ENCODE peak calls at places on chromosomes 13 and 19, in five cellular contexts. L is foreskin fibroblast, I is thoracic aorta, B is Calu3, Y is brain microvascular endothelial cell. C is an unnamed sample.

GRCh38 chr13:28077231-28077630 is 23.1 kb downstream of the FLT3 start:
- DNase-seq in L (no peak), I (no peak), B (no peak), Y (no peak), C (no peak)

GRCh38 chr13:114025432-114026127 is 51.7 kb upstream of the C13orf46 start:
- DNase-seq in L (peak; percentile 63), I (no peak), B (no peak), Y (peak; percentile 61), C (no peak)

GRCh38 chr13:47890146-47890814 is 110.8 kb downstream of the SUCLA2 start:
- DNase-seq in L (no peak), I (no peak), B (no peak), Y (no peak), C (no peak)

GRCh38 chr13:52851153-52851962 is 2.9 kb upstream of the PCDH8 start:
- DNase-seq in L (peak; percentile 12), I (no peak), B (peak; percentile 28), Y (no peak), C (no peak)

GRCh38 chr13:29454931-29455481 is 140.5 kb downstream of the SLC7A1 start:
- DNase-seq in L (no peak), I (no peak), B (peak; percentile 3), Y (no peak), C (peak; percentile 2)

GRCh38 chr13:51803422-51804294 is at the start of gene DHRS12:
- DNase-seq in L (peak; percentile 68), I (peak; percentile 64), B (peak; percentile 80), Y (peak; percentile 61), C (peak; percentile 55)

GRCh38 chr13:49308977-49309408 is 61.3 kb downstream of the CDADC1 start:
- DNase-seq in L (no peak), I (no peak), B (no peak), Y (peak; percentile 34), C (no peak)

GRCh38 chr13:21957833-21958232 is 287.0 kb downstream of the FGF9 start:
- DNase-seq in L (no peak), I (no peak), B (no peak), Y (no peak), C (no peak)

GRCh38 chr19:41218615-41219507 is at the start of gene AXL:
- DNase-seq in L (peak; percentile 91), I (peak; percentile 75), B (peak; percentile 68), Y (peak; percentile 83), C (peak; percentile 79)

GRCh38 chr13:113159701-113160100 is 1.3 kb downstream of the PROZ start:
- DNase-seq in L (no peak), I (no peak), B (no peak), Y (no peak), C (no peak)

GRCh38 chr19:15769586-15769985 is 17.9 kb upstream of the OR10H5 start:
- DNase-seq in L (no peak), I (no peak), B (no peak), Y (no peak), C (no peak)

GRCh38 chr13:98406475-98406874 is 170.4 kb downstream of the STK24 start:
- DNase-seq in L (no peak), I (no peak), B (no peak), Y (no peak), C (no peak)

GRCh38 chr19:57245959-57246358 is 5.5 kb downstream of the ZNF805 start:
- DNase-seq in L (no peak), I (no peak), B (no peak), Y (no peak), C (no peak)

GRCh38 chr13:46721054-46721453 is 75.9 kb downstream of the ESD start:
- DNase-seq in L (peak; percentile 33), I (no peak), B (peak; percentile 14), Y (peak; percentile 56), C (peak; percentile 36)

GRCh38 chr19:1736916-1737315 is 16.4 kb upstream of the ONECUT3 start:
- DNase-seq in L (no peak), I (no peak), B (no peak), Y (no peak), C (no peak)

GRCh38 chr19:6216996-6217751 is 62.6 kb downstream of the MLLT1 start:
- DNase-seq in L (no peak), I (no peak), B (no peak), Y (peak; percentile 22), C (no peak)

GRCh38 chr13:29509999-29510586 is 85.4 kb downstream of the SLC7A1 start:
- DNase-seq in L (no peak), I (no peak), B (no peak), Y (peak; percentile 58), C (peak; percentile 43)

GRCh38 chr19:55441692-55442321 is 1.3 kb downstream of the SHISA7 start:
- DNase-seq in L (no peak), I (no peak), B (peak; percentile 44), Y (no peak), C (no peak)

GRCh38 chr19:11418518-11419506 is at the start of gene RGL3:
- DNase-seq in L (no peak), I (no peak), B (peak; percentile 58), Y (no peak), C (no peak)
- TF ChIP-seq CTCF in L (no peak), I (no peak), B (no peak), Y (no peak), C (no peak)

GRCh38 chr19:49817964-49818690 is at the start of gene MED25:
- DNase-seq in L (peak; percentile 77), I (peak; percentile 36), B (peak; percentile 91), Y (peak; percentile 60), C (peak; percentile 75)
- TF ChIP-seq CTCF in L (no peak), I (peak; percentile 82), B (no peak), Y (no peak), C (peak; percentile 40)

GRCh38 chr19:9953802-9954542 is 17.7 kb upstream of the OLFM2 start:
- DNase-seq in L (no peak), I (no peak), B (no peak), Y (no peak), C (no peak)

GRCh38 chr19:9961103-9961502 is 24.8 kb upstream of the OLFM2 start:
- DNase-seq in L (no peak), I (no peak), B (no peak), Y (no peak), C (no peak)

GRCh38 chr19:9962623-9963290 is 26.4 kb upstream of the OLFM2 start:
- DNase-seq in L (no peak), I (no peak), B (no peak), Y (no peak), C (no peak)

GRCh38 chr19:9956956-9957355 is 20.6 kb upstream of the OLFM2 start:
- DNase-seq in L (no peak), I (no peak), B (no peak), Y (no peak), C (peak; percentile 48)

GRCh38 chr19:9958451-9958850 is 22.1 kb upstream of the OLFM2 start:
- DNase-seq in L (peak; percentile 81), I (no peak), B (no peak), Y (peak; percentile 82), C (peak; percentile 97)
- TF ChIP-seq CTCF in L (no peak), I (no peak), B (no peak), Y (no peak), C (no peak)

GRCh38 chr19:19732579-19733501 is at the start of gene ZNF14:
- DNase-seq in L (peak; percentile 88), I (peak; percentile 79), B (peak; percentile 85), Y (peak; percentile 94), C (peak; percentile 89)
- TF ChIP-seq CTCF in L (peak; percentile 21), I (no peak), B (no peak), Y (peak; percentile 34), C (peak; percentile 41)

GRCh38 chr13:94816256-94816655 is 103.9 kb upstream of the SOX21 start:
- DNase-seq in L (no peak), I (no peak), B (no peak), Y (no peak), C (no peak)

GRCh38 chr13:94813920-94814500 is 101.7 kb upstream of the SOX21 start:
- DNase-seq in L (no peak), I (no peak), B (no peak), Y (no peak), C (no peak)

GRCh38 chr13:94811753-94812152 is 99.4 kb upstream of the SOX21 start:
- DNase-seq in L (no peak), I (no peak), B (no peak), Y (no peak), C (no peak)
- TF ChIP-seq CTCF in L (no peak), I (no peak), B (no peak), Y (no peak), C (no peak)

GRCh38 chr19:17473041-17473440 is 2.7 kb downstream of the SLC27A1 start:
- DNase-seq in L (peak; percentile 82), I (no peak), B (peak; percentile 54), Y (peak; percentile 75), C (peak; percentile 55)
- TF ChIP-seq CTCF in L (no peak), I (no peak), B (no peak), Y (no peak), C (no peak)

C was measured in HFFc6.